ENCODE peak calls at places on chromosome 1, in seven cellular contexts. One of them, this sample, is unnamed.

GRCh38 chr1:1616045-1616821 is 933 bp downstream of the MIB2 start:
- DNase-seq in CD8-positive, alpha-beta memory T cell: no peak
- DNase-seq in RPMI8226: peak; percentile 72
- DNase-seq in tibial artery: no peak
- DNase-seq in MCF 10A: no peak
- DNase-seq in NCI-H345: peak; percentile 26
- DNase-seq in MV-4-11: no peak
- DNase-seq in this sample: no peak

GRCh38 chr1:166888710-166889109 is 12.6 kb upstream of the TADA1 start:
- DNase-seq in RPMI8226: no peak
- DNase-seq in NCI-H345: no peak
- DNase-seq in tibial artery: no peak
- DNase-seq in MCF 10A: no peak
- DNase-seq in MV-4-11: peak; percentile 15
- DNase-seq in CD8-positive, alpha-beta memory T cell: no peak
- DNase-seq in this sample: peak; percentile 24

GRCh38 chr1:165226326-165226725 is 130.2 kb downstream of the LMX1A start:
- DNase-seq in MCF 10A: no peak
- DNase-seq in NCI-H345: no peak
- DNase-seq in tibial artery: no peak
- DNase-seq in MV-4-11: no peak
- DNase-seq in RPMI8226: no peak
- DNase-seq in CD8-positive, alpha-beta memory T cell: no peak
- DNase-seq in this sample: no peak

GRCh38 chr1:115978292-115978941 is 2.1 kb downstream of the SLC22A15 start:
- DNase-seq in MV-4-11: peak; percentile 37
- DNase-seq in CD8-positive, alpha-beta memory T cell: no peak
- DNase-seq in tibial artery: no peak
- DNase-seq in MCF 10A: no peak
- DNase-seq in NCI-H345: no peak
- DNase-seq in RPMI8226: no peak
- DNase-seq in this sample: no peak

GRCh38 chr1:35120458-35121133 is 41.4 kb downstream of the ZMYM1 start:
- DNase-seq in RPMI8226: peak; percentile 26
- DNase-seq in CD8-positive, alpha-beta memory T cell: peak; percentile 1
- DNase-seq in tibial artery: no peak
- DNase-seq in MCF 10A: no peak
- DNase-seq in MV-4-11: no peak
- DNase-seq in NCI-H345: no peak
- DNase-seq in this sample: peak; percentile 92

GRCh38 chr1:162878000-162878596 is 17.1 kb upstream of the CCDC190 start:
- DNase-seq in CD8-positive, alpha-beta memory T cell: no peak
- DNase-seq in NCI-H345: peak; percentile 37
- DNase-seq in RPMI8226: peak; percentile 69
- DNase-seq in tibial artery: peak; percentile 45
- DNase-seq in MV-4-11: peak; percentile 58
- DNase-seq in MCF 10A: peak; percentile 87
- DNase-seq in this sample: no peak

GRCh38 chr1:234893725-234894630 is 234.7 kb downstream of the TOMM20 start:
- DNase-seq in MCF 10A: peak; percentile 49
- DNase-seq in RPMI8226: no peak
- DNase-seq in CD8-positive, alpha-beta memory T cell: no peak
- DNase-seq in MV-4-11: peak; percentile 81
- DNase-seq in NCI-H345: peak; percentile 50
- DNase-seq in tibial artery: no peak
- DNase-seq in this sample: no peak

GRCh38 chr1:25729774-25730173 is 70.2 kb upstream of the SELENON start:
- DNase-seq in tibial artery: no peak
- DNase-seq in NCI-H345: peak; percentile 9
- DNase-seq in RPMI8226: peak; percentile 90
- DNase-seq in MCF 10A: no peak
- DNase-seq in MV-4-11: no peak
- DNase-seq in CD8-positive, alpha-beta memory T cell: no peak
- DNase-seq in this sample: no peak

GRCh38 chr1:153697873-153698647 is 19.6 kb downstream of the NPR1 start:
- DNase-seq in MCF 10A: no peak
- DNase-seq in NCI-H345: no peak
- DNase-seq in RPMI8226: no peak
- DNase-seq in CD8-positive, alpha-beta memory T cell: no peak
- DNase-seq in MV-4-11: no peak
- DNase-seq in tibial artery: peak; percentile 80
- DNase-seq in this sample: peak; percentile 93